ENCODE peak calls at places on chromosomes 1 and 21, in eight cellular contexts. T, D, U, I, Q, L, G and Z are unnamed samples.

GRCh38 chr21:29350246-29350779 is 51.6 kb downstream of the BACH1 start:
- DNase-seq in T (no peak), D (no peak), U (no peak), I (no peak), Q (no peak), L (no peak), G (no peak), Z (no peak)

GRCh38 chr21:28742527-28742926 is 250.2 kb downstream of the LTN1 start:
- DNase-seq in T (peak), D (no peak), U (no peak), I (no peak), Q (peak), L (no peak), G (no peak), Z (peak)

GRCh38 chr1:218355269-218355668 is 10.1 kb downstream of the TGFB2 start:
- DNase-seq in T (no peak), D (no peak), U (no peak), I (no peak), Q (no peak), L (no peak), G (no peak), Z (no peak)

GRCh38 chr1:21779613-21780521 is 3.1 kb downstream of the USP48 start:
- DNase-seq in T (no peak), D (no peak), U (no peak), I (no peak), Q (no peak), L (no peak), G (no peak), Z (no peak)

GRCh38 chr1:30133414-30134055 is 589.9 kb downstream of the MATN1 start:
- DNase-seq in T (no peak), D (no peak), U (no peak), I (no peak), Q (no peak), L (no peak), G (no peak), Z (no peak)

GRCh38 chr1:62407398-62408009 is 29.3 kb upstream of the USP1 start:
- DNase-seq in T (peak), D (peak), U (no peak), I (no peak), Q (peak), L (no peak), G (no peak), Z (peak)

GRCh38 chr1:55081905-55082296 is 42.6 kb downstream of the PCSK9 start:
- DNase-seq in T (peak), D (no peak), U (no peak), I (no peak), Q (peak), L (no peak), G (no peak), Z (peak)

GRCh38 chr1:7616076-7616833 is 154.8 kb upstream of the VAMP3 start:
- DNase-seq in T (peak), D (peak), U (no peak), I (no peak), Q (peak), L (no peak), G (peak), Z (peak)

GRCh38 chr1:39110325-39110851 is 84.2 kb downstream of the NDUFS5 start:
- DNase-seq in T (peak), D (no peak), U (peak), I (no peak), Q (peak), L (no peak), G (no peak), Z (peak)

GRCh38 chr1:42319871-42320484 is 15.1 kb downstream of the FOXJ3 start:
- DNase-seq in T (no peak), D (peak), U (no peak), I (no peak), Q (no peak), L (no peak), G (no peak), Z (no peak)

GRCh38 chr21:36478941-36479340 is 981 bp downstream of the CLDN14 start:
- DNase-seq in T (no peak), D (no peak), U (no peak), I (no peak), Q (no peak), L (no peak), G (no peak), Z (peak)

DNA sequence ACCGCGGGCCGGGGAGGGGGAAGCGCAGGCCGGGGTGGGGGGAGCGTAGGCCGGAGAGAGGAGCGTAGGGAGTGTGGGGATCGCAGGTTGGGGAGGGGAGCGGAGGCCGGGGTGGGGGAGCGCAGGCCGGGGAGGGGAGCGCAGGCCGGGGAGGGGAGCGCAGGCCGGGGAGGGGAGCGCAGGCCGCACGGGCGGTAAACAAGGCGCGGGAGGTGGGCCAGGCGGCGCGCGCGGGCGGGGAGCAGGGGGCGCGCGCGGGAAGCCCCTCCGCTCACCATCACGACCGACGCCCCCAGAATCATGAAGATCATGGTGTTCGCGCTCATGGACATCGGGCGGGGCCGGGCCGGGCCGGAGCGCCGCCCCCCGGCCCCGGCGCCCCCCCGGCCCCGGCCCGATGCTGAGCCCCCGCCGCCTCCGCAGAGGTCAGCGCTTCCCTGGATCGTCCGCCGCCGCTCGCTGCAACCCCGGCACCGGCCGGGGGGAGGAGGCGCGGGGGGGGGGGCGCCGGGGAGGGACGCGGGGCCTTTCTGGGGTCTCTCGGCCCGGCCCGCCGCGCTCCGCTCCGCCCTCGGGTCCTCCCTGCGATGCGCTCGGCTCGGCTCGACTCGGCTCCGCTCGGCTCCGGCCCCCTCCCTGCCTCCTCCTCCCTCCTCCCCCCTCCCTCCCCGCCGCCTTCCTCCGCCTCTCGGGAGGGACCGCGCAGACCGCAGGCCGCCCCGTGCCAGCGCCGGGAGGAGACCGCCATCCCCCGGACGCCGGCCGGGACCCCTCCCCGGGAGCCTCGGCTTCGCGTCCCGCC is at the start of gene TMEM240:
- DNase-seq in T (peak), D (peak), U (peak), I (peak), Q (peak), L (no peak), G (peak), Z (peak)
- H3K4me3 ChIP-seq in T (peak), D (peak), U (peak), I (peak), Q (peak), L (peak), G (peak), Z (peak)

GRCh38 chr1:960371-961131 is at the start of gene KLHL17:
- DNase-seq in T (peak), D (peak), U (peak), I (peak), Q (peak), L (no peak), G (peak), Z (peak)
- H3K4me3 ChIP-seq in T (peak), D (peak), U (peak), I (peak), Q (peak), L (peak), G (peak), Z (peak)

GRCh38 chr1:67766117-67766978 is 66.9 kb downstream of the GNG12 start:
- DNase-seq in T (peak), D (peak), U (peak), I (peak), Q (peak), L (peak), G (no peak), Z (peak)
- H3K4me3 ChIP-seq in T (no peak), D (no peak), U (no peak), I (no peak), Q (peak), L (no peak), G (peak), Z (peak)

DNA sequence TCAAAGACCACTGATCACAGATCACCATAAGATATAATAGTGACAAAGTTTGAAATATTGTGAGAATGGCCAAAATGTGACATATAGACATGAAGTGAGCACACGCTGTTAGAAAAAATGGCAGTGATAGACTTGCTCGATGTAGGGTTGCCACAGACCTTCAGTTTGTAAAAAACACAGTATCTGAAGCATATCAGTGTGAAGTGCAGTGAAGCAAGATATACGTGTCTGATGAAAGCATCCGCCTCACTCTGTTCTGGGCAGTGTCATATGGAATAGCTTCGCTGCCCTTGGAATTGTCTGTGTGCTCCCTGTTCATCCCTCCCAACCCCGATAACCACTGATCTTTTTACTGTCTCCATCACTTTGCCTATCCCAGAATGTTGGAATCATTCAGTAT is 50.7 kb downstream of the GALNT2 start:
- DNase-seq in T (no peak), D (no peak), U (no peak), I (no peak), Q (no peak), L (no peak), G (no peak), Z (no peak)
- H3K4me3 ChIP-seq in T (no peak), D (no peak), U (no peak), I (no peak), Q (no peak), L (no peak), G (no peak), Z (no peak)

GRCh38 chr1:115409853-115410150 is 71.8 kb upstream of the NGF start:
- DNase-seq in T (no peak), D (no peak), U (no peak), I (no peak), Q (no peak), L (no peak), G (no peak), Z (no peak)
- H3K4me3 ChIP-seq in T (no peak), D (no peak), U (no peak), I (no peak), Q (no peak), L (no peak), G (no peak), Z (no peak)

DNA sequence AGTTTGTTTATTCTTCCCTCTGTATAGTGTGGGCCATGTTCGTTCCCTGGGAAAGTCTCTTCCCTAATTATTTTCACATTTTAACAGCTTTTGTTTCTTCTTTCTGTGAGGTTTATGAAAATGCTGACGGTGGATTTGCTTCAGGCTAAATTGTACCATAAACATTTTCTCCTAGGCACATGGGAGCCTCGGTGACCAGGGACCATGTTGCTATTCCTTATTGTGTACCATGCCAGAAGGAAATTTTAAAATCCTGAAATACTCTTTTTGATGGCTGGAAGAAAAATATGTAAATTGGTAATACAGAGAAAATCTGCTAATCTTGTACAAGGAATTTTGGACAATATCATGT is 230.1 kb upstream of the JUN start:
- DNase-seq in T (no peak), D (no peak), U (no peak), I (no peak), Q (no peak), L (peak), G (no peak), Z (no peak)
- H3K4me3 ChIP-seq in T (no peak), D (no peak), U (no peak), I (no peak), Q (no peak), L (no peak), G (no peak), Z (no peak)

DNA sequence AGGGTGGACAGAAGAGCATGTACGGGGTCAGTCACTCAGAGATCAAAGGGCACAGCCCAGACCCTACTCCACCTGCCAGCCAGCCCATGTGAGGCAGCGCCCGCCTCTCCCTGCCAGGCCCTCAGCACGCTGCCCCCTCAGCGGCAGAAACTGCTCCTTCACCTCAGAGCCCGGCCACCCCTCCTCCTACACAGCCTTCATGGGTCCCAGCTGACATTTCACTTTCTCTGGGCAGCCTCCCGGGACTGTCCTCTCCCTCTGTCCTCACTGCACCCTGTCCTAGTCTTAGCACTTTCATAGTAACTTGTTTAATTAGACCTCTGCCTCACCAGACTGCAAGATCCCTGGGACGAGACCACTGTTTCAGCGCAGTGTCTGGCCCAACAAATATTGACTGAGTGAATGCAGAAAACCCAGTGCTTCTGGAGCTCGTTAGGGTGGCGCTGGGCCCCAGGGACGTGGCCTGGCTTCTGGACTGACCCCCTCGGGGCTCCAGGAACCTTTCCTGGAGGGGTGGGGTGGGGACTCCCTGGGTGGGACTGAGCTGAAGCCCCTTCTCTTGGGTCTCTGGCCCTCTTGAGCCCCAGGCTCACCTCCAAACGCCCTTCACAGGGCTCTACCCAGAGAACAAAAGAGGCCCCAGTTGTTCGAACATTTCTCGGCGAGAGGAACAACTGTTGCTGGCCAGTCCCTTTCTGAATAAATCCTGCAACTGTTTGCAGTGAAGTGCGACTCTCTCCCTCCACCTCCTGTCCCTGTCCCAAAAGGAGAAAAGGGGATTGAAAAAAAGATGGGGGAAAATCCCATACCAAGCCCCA is 114.9 kb downstream of the CASZ1 start:
- DNase-seq in T (no peak), D (no peak), U (no peak), I (no peak), Q (no peak), L (no peak), G (no peak), Z (no peak)
- H3K4me3 ChIP-seq in T (no peak), D (no peak), U (no peak), I (no peak), Q (no peak), L (no peak), G (no peak), Z (no peak)